ENCODE peak calls at places on chromosomes 5 and 9, in nine cellular contexts. Z is MM.1S, R is neural progenitor cell, X is H9, P is astrocyte, V is GM12878, C is colonic mucosa, B is fibroblast of lung, L is keratinocyte. G is an unnamed sample.

GRCh38 chr9:127535834-127536233 is 76.2 kb upstream of the STXBP1 start:
- DNase-seq in C (no peak), B (no peak), X (no peak), P (no peak), Z (no peak), V (no peak), R (no peak), L (no peak), G (no peak)

GRCh38 chr5:6615416-6615815 is 17.4 kb downstream of the NSUN2 start:
- DNase-seq in X (no peak), V (no peak), Z (no peak), C (no peak), B (no peak), R (no peak), L (no peak), P (no peak), G (no peak)

GRCh38 chr9:129486496-129487306 is 134.2 kb downstream of the C9orf50 start:
- DNase-seq in R (peak), C (no peak), P (peak), L (no peak), V (no peak), Z (no peak), X (no peak), B (no peak), G (peak)

GRCh38 chr9:106560540-106560939 is 302.4 kb upstream of the ZNF462 start:
- DNase-seq in V (no peak), Z (no peak), C (no peak), X (no peak), R (no peak), B (no peak), P (no peak), L (no peak), G (no peak)

GRCh38 chr5:94906750-94907149 is 288.3 kb downstream of the SLF1 start:
- DNase-seq in X (no peak), P (no peak), V (no peak), L (no peak), B (no peak), C (no peak), Z (no peak), R (no peak), G (no peak)

GRCh38 chr9:27476870-27477269 is 47.2 kb upstream of the IFNK start:
- DNase-seq in P (no peak), V (no peak), L (no peak), R (no peak), C (no peak), X (no peak), Z (no peak), B (no peak), G (no peak)

GRCh38 chr5:73419414-73420390 is 28.9 kb downstream of the FOXD1 start:
- DNase-seq in B (peak), P (peak), C (no peak), V (no peak), X (peak), R (peak), L (no peak), Z (no peak), G (peak)

GRCh38 chr9:18240213-18240612 is 233.7 kb upstream of the ADAMTSL1 start:
- DNase-seq in X (no peak), R (no peak), V (no peak), L (no peak), Z (no peak), P (no peak), C (no peak), B (no peak), G (no peak)

GRCh38 chr9:114035221-114035844 is 42.8 kb downstream of the AMBP start:
- DNase-seq in B (no peak), L (no peak), P (no peak), V (no peak), X (peak), C (peak), R (no peak), Z (no peak), G (no peak)

GRCh38 chr5:43947870-43948269 is 344.9 kb downstream of the NNT start:
- DNase-seq in Z (no peak), P (no peak), V (no peak), C (no peak), X (no peak), R (no peak), L (no peak), B (peak), G (no peak)
- H3K9ac ChIP-seq in Z (no peak), P (no peak), V (no peak), C (no peak), X (no peak), R (no peak), L (no peak), B (no peak), G (no peak)

GRCh38 chr5:104345513-104345823 is 782.9 kb upstream of the NUDT12 start:
- DNase-seq in C (no peak), R (no peak), P (no peak), Z (no peak), L (no peak), B (no peak), V (no peak), X (no peak), G (no peak)
- H3K27ac ChIP-seq in C (no peak), R (no peak), P (peak), Z (no peak), L (no peak), B (no peak), V (no peak), X (no peak), G (no peak)

GRCh38 chr5:152723482-152723881 is 318.4 kb upstream of the NMUR2 start:
- DNase-seq in L (no peak), R (peak), Z (no peak), V (no peak), P (no peak), B (no peak), C (no peak), X (peak), G (no peak)
- TF ChIP-seq CTCF in L (no peak), R (peak), Z (no peak), V (no peak), P (no peak), B (no peak), C (no peak), X (peak), G (no peak)

GRCh38 chr5:40383719-40384651 is 295.7 kb upstream of the PTGER4 start:
- DNase-seq in B (peak), V (no peak), X (no peak), Z (peak), P (peak), R (no peak), L (peak), C (no peak), G (no peak)
- H3K9ac ChIP-seq in B (no peak), V (no peak), X (no peak), Z (no peak), P (no peak), R (no peak), L (peak), C (no peak), G (no peak)

GRCh38 chr9:16830806-16831205 is 39.7 kb downstream of the BNC2 start:
- DNase-seq in R (no peak), Z (no peak), B (no peak), V (no peak), P (no peak), X (no peak), L (no peak), C (no peak), G (no peak)
- H3K27ac ChIP-seq in R (no peak), Z (no peak), B (no peak), V (no peak), P (no peak), X (no peak), L (no peak), C (no peak), G (no peak)

DNA sequence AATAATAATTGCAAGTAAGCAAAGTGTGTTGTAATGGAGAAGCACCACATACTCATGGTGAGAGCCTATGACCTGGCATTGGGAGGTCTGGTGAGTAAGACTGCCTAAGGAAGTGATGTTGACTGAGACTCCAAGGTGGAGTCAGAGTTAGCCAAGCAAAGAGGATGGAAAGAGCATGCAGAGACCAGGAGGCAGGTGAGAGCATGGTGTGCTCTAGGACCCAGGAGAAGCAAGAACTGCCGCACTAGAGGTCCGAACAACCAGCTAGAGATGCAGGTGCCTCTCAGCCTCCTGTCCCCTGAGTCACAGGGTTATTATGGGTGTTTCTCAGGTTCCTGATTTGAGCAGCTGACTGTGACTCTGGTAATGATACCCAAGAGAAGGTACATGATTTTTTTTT is 27.3 kb downstream of the ANP32B start:
- DNase-seq in Z (peak), B (peak), X (peak), R (peak), P (peak), L (no peak), V (no peak), C (peak), G (no peak)
- TF ChIP-seq CTCF in Z (no peak), B (no peak), X (no peak), R (no peak), P (no peak), L (no peak), V (no peak), C (no peak), G (no peak)

DNA sequence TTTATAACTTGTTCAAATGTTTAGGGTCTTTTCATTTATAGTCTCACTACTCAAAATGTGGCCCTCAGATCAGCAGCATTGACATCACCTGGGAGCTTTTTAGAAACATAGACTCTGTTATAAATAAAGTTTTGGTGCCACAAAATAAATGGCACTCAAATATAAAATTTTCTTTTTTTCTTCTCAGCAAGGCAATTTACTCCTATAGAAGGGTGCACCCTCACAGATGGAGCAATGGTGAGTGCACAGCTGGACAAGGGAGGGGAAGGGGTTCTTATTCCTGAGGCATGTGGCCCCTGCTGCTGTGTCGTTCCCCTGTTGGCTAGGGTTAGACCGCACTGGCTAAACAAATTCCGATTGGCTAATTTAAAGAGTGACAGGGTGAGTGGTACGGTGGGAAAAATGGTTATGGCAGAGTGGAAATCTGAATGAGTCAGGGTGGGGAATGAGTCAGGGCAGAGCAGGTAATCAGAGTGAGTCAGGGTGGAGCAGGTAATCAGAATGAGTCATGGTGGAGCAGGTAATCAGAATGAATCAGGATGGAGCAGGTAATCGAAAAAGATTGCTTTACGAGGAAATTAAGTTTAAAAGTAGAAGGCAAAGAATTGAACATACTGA is 31.8 kb upstream of the C7 start:
- DNase-seq in R (no peak), V (no peak), Z (no peak), L (peak), B (no peak), C (no peak), X (no peak), P (no peak), G (no peak)
- H3K9ac ChIP-seq in R (no peak), V (no peak), Z (no peak), L (no peak), B (no peak), C (no peak), X (no peak), P (no peak), G (no peak)

DNA sequence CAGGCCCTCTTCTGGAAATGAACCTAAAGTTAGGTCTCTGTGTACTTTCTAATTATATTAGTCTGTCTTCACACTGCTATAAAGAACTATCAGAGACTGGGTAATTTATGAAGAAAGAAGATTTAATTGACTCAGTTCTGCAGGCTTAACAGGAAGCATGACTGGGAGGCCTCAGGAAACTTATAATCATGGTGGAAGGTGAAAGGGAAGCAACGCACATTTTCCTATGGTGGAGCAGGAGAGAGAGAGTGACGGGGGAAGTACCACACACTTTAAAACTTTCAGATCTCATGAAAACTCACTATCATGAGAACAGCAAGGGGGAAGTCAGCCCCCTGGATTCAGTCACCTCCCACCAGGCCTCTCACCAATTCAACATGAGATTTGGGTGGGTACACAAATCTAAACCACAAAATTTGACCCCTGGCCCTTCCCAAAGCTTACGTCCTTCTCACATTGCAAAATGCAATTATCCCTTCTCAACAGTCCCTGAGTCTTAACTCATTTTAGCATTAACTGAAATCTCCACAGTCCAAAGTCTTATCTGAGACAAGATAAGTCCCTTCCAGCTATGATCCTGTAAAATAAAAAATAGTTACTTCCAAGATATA is 40.7 kb downstream of the TRIP13 start:
- DNase-seq in B (no peak), P (no peak), V (no peak), L (no peak), X (no peak), C (no peak), R (no peak), Z (no peak), G (no peak)
- H3K27ac ChIP-seq in B (no peak), P (no peak), V (no peak), L (no peak), X (no peak), C (no peak), R (no peak), Z (no peak), G (no peak)

DNA sequence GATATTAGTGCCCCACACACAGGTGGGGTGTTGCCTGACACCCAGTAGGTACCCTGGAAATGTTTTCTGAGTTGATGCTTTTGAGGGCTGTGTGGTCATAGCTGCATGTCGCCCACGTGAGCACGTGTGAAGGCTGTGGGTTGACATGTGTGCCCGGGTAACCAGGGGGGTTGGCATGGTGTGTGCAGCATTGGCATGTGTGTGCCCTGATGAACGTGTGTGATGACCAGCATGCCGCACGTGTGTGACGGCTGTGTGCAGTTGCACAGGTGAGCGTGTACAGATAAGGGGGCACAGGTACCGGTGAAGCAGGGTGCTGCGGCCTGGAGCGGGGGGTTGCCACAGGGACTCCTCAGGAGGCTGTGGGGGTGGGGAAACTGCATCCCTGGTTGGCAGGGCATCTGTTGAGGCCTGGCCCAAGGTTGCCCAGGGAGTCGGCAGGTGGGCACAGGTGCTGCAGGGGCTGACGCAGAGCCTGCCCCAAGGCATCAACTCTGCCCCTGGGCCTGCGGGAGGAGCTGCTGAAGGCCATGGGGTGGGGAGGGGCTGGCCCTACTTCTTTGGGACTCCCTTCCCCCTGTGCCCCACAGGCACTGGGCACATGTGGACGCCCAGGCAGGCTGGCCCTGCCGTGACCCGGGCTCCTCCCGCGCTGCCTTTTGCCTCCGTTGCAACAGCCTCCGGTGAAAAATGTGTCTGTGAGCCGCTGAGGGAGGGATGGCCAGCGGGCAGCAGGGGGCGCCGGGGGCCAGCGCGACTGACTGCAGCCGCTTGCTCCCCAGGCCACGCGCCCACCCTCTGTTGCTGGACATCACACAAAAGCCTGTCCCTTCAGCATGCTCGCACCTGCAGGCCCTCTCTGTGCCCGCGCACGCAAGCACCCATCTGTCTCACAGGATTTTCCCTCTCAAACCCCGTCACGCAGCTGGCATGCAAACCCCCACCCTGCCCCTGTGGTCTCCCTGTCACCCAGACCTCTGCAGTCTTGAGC is 2.2 kb downstream of the UNC5A start:
- DNase-seq in C (no peak), L (no peak), X (peak), P (no peak), B (no peak), V (no peak), Z (no peak), R (peak), G (no peak)
- TF ChIP-seq CTCF in C (no peak), L (no peak), X (peak), P (peak), B (peak), V (peak), Z (peak), R (peak), G (peak)

G was measured in kidney.